ENCODE peak calls at places on chromosomes 6 and 20, in five cellular contexts. One of them, this sample, is unnamed.

GRCh38 chr6:105836889-105837288 is 249.2 kb upstream of the PRDM1 start:
- DNase-seq in A549: no peak
- DNase-seq in cardiac muscle cell: no peak
- DNase-seq in GM23248: no peak
- DNase-seq in OCI-LY7: peak
- DNase-seq in this sample: no peak

GRCh38 chr6:121086876-121087275 is 247.4 kb downstream of the TBC1D32 start:
- DNase-seq in GM23248: no peak
- DNase-seq in OCI-LY7: no peak
- DNase-seq in cardiac muscle cell: no peak
- DNase-seq in A549: no peak
- DNase-seq in this sample: no peak

GRCh38 chr6:37507690-37508421 is 8.2 kb upstream of the CCDC167 start:
- DNase-seq in cardiac muscle cell: no peak
- DNase-seq in OCI-LY7: peak
- DNase-seq in A549: no peak
- DNase-seq in GM23248: no peak
- DNase-seq in this sample: no peak

GRCh38 chr6:47103931-47104330 is 61.8 kb upstream of the ADGRF1 start:
- DNase-seq in A549: peak
- DNase-seq in cardiac muscle cell: no peak
- DNase-seq in GM23248: peak
- DNase-seq in OCI-LY7: peak
- DNase-seq in this sample: no peak

GRCh38 chr6:22875845-22876244 is 306.5 kb downstream of the HDGFL1 start:
- DNase-seq in GM23248: no peak
- DNase-seq in cardiac muscle cell: no peak
- DNase-seq in OCI-LY7: no peak
- DNase-seq in A549: no peak
- DNase-seq in this sample: no peak

GRCh38 chr6:89140347-89141159 is 5.3 kb upstream of the PM20D2 start:
- DNase-seq in GM23248: peak
- DNase-seq in A549: peak
- DNase-seq in cardiac muscle cell: no peak
- DNase-seq in OCI-LY7: no peak
- DNase-seq in this sample: no peak

GRCh38 chr6:43220439-43220951 is 8.8 kb downstream of the DNPH1 start:
- DNase-seq in cardiac muscle cell: no peak
- DNase-seq in A549: no peak
- DNase-seq in GM23248: no peak
- DNase-seq in OCI-LY7: no peak
- DNase-seq in this sample: peak

GRCh38 chr6:129251669-129252376 is 368.9 kb downstream of the LAMA2 start:
- DNase-seq in cardiac muscle cell: peak
- DNase-seq in GM23248: peak
- DNase-seq in OCI-LY7: peak
- DNase-seq in A549: peak
- DNase-seq in this sample: no peak

GRCh38 chr6:10033223-10033829 is 381.5 kb downstream of the TFAP2A start:
- DNase-seq in OCI-LY7: no peak
- DNase-seq in A549: peak
- DNase-seq in cardiac muscle cell: no peak
- DNase-seq in GM23248: peak
- DNase-seq in this sample: no peak

GRCh38 chr6:122717350-122717749 is 62.2 kb upstream of the FABP7 start:
- DNase-seq in cardiac muscle cell: peak
- DNase-seq in OCI-LY7: no peak
- DNase-seq in GM23248: peak
- DNase-seq in A549: no peak
- DNase-seq in this sample: no peak

GRCh38 chr6:109202409-109203264 is 107.3 kb downstream of the CEP57L1 start:
- DNase-seq in OCI-LY7: no peak
- DNase-seq in A549: no peak
- DNase-seq in GM23248: peak
- DNase-seq in cardiac muscle cell: no peak
- DNase-seq in this sample: no peak

GRCh38 chr6:139519571-139520031 is 145.2 kb upstream of the CITED2 start:
- DNase-seq in cardiac muscle cell: no peak
- DNase-seq in GM23248: peak
- DNase-seq in OCI-LY7: no peak
- DNase-seq in A549: no peak
- DNase-seq in this sample: no peak

GRCh38 chr20:25299801-25300200 is 51.9 kb downstream of the PYGB start:
- DNase-seq in cardiac muscle cell: no peak
- DNase-seq in A549: no peak
- DNase-seq in OCI-LY7: no peak
- DNase-seq in GM23248: peak
- DNase-seq in this sample: no peak

GRCh38 chr20:14622796-14623195 is 285.4 kb upstream of the FLRT3 start:
- DNase-seq in cardiac muscle cell: no peak
- DNase-seq in A549: peak
- DNase-seq in GM23248: peak
- DNase-seq in OCI-LY7: no peak
- DNase-seq in this sample: peak

GRCh38 chr20:57711311-57711712 is 1.5 kb upstream of the PMEPA1 start:
- DNase-seq in cardiac muscle cell: no peak
- DNase-seq in A549: peak
- DNase-seq in OCI-LY7: no peak
- DNase-seq in GM23248: peak
- DNase-seq in this sample: peak

GRCh38 chr6:38105066-38105465 is 285.5 kb downstream of the ZFAND3 start:
- DNase-seq in cardiac muscle cell: no peak
- DNase-seq in A549: no peak
- DNase-seq in OCI-LY7: no peak
- DNase-seq in GM23248: no peak
- DNase-seq in this sample: no peak

GRCh38 chr6:117602899-117603588 is 733 bp upstream of the GOPC start:
- DNase-seq in GM23248: peak
- DNase-seq in OCI-LY7: no peak
- DNase-seq in A549: no peak
- DNase-seq in cardiac muscle cell: no peak
- DNase-seq in this sample: no peak

GRCh38 chr20:36498386-36499179 is 42.7 kb upstream of the MYL9 start:
- DNase-seq in GM23248: no peak
- DNase-seq in A549: no peak
- DNase-seq in OCI-LY7: no peak
- DNase-seq in cardiac muscle cell: peak
- DNase-seq in this sample: no peak

GRCh38 chr6:31541059-31541657 is 645 bp downstream of the DDX39B start:
- DNase-seq in A549: peak
- DNase-seq in GM23248: peak
- DNase-seq in OCI-LY7: peak
- DNase-seq in cardiac muscle cell: peak
- DNase-seq in this sample: no peak

GRCh38 chr6:114346451-114346850 is 3.6 kb upstream of the HS3ST5 start:
- DNase-seq in A549: no peak
- DNase-seq in OCI-LY7: no peak
- DNase-seq in cardiac muscle cell: no peak
- DNase-seq in GM23248: peak
- DNase-seq in this sample: no peak

GRCh38 chr6:57019434-57019833 is 27.1 kb upstream of the KIAA1586 start:
- DNase-seq in OCI-LY7: no peak
- DNase-seq in cardiac muscle cell: no peak
- DNase-seq in A549: no peak
- DNase-seq in GM23248: no peak
- DNase-seq in this sample: no peak

GRCh38 chr6:10824297-10824696 is 14.0 kb downstream of the MAK start:
- DNase-seq in GM23248: no peak
- DNase-seq in cardiac muscle cell: no peak
- DNase-seq in A549: no peak
- DNase-seq in OCI-LY7: no peak
- DNase-seq in this sample: no peak

GRCh38 chr20:50315811-50316551 is 125.4 kb downstream of the CEBPB start:
- DNase-seq in GM23248: no peak
- DNase-seq in OCI-LY7: no peak
- DNase-seq in cardiac muscle cell: peak
- DNase-seq in A549: no peak
- DNase-seq in this sample: peak

GRCh38 chr6:165478581-165478980 is 169.2 kb upstream of the C6orf118 start:
- DNase-seq in OCI-LY7: no peak
- DNase-seq in A549: no peak
- DNase-seq in cardiac muscle cell: no peak
- DNase-seq in GM23248: no peak
- DNase-seq in this sample: no peak

GRCh38 chr6:149128489-149129145 is 188.9 kb upstream of the TAB2 start:
- DNase-seq in cardiac muscle cell: no peak
- DNase-seq in GM23248: no peak
- DNase-seq in A549: no peak
- DNase-seq in OCI-LY7: peak
- DNase-seq in this sample: no peak

GRCh38 chr20:58926802-58927489 is 54.1 kb upstream of the NELFCD start:
- DNase-seq in A549: no peak
- DNase-seq in GM23248: no peak
- DNase-seq in cardiac muscle cell: no peak
- DNase-seq in OCI-LY7: no peak
- DNase-seq in this sample: no peak

GRCh38 chr20:2604506-2604835 is 48.0 kb upstream of the NOP56 start:
- DNase-seq in A549: no peak
- DNase-seq in cardiac muscle cell: no peak
- DNase-seq in GM23248: no peak
- DNase-seq in OCI-LY7: no peak
- DNase-seq in this sample: no peak

GRCh38 chr6:28982476-28983266 is 22.4 kb downstream of the ZNF311 start:
- DNase-seq in A549: peak
- DNase-seq in OCI-LY7: no peak
- DNase-seq in GM23248: peak
- DNase-seq in cardiac muscle cell: peak
- DNase-seq in this sample: no peak

GRCh38 chr20:5316188-5317158 is at the start of gene PROKR2:
- DNase-seq in OCI-LY7: no peak
- DNase-seq in A549: no peak
- DNase-seq in cardiac muscle cell: peak
- DNase-seq in GM23248: peak
- DNase-seq in this sample: peak

GRCh38 chr20:1282966-1283365 is 16.9 kb downstream of the SNPH start:
- DNase-seq in A549: no peak
- DNase-seq in OCI-LY7: no peak
- DNase-seq in cardiac muscle cell: no peak
- DNase-seq in GM23248: no peak
- DNase-seq in this sample: no peak

GRCh38 chr6:15961630-15962448 is 167.0 kb upstream of the MYLIP start:
- DNase-seq in OCI-LY7: no peak
- DNase-seq in GM23248: no peak
- DNase-seq in cardiac muscle cell: no peak
- DNase-seq in A549: no peak
- DNase-seq in this sample: no peak
- H3K27ac ChIP-seq in OCI-LY7: no peak
- H3K27ac ChIP-seq in GM23248: peak
- H3K27ac ChIP-seq in cardiac muscle cell: no peak
- H3K27ac ChIP-seq in A549: no peak
- H3K27ac ChIP-seq in this sample: peak

GRCh38 chr6:163310973-163311383 is 103.5 kb upstream of the QKI start:
- DNase-seq in A549: no peak
- DNase-seq in cardiac muscle cell: no peak
- DNase-seq in OCI-LY7: no peak
- DNase-seq in GM23248: no peak
- DNase-seq in this sample: no peak

GRCh38 chr6:163310096-163310972 is 104.2 kb upstream of the QKI start:
- DNase-seq in GM23248: no peak
- DNase-seq in cardiac muscle cell: no peak
- DNase-seq in A549: no peak
- DNase-seq in OCI-LY7: no peak
- DNase-seq in this sample: no peak

GRCh38 chr6:163309491-163310026 is 105.0 kb upstream of the QKI start:
- DNase-seq in OCI-LY7: no peak
- DNase-seq in cardiac muscle cell: no peak
- DNase-seq in A549: no peak
- DNase-seq in GM23248: peak
- DNase-seq in this sample: no peak

GRCh38 chr6:163306000-163306399 is 108.5 kb upstream of the QKI start:
- DNase-seq in cardiac muscle cell: no peak
- DNase-seq in A549: no peak
- DNase-seq in OCI-LY7: no peak
- DNase-seq in GM23248: no peak
- DNase-seq in this sample: no peak

DNA sequence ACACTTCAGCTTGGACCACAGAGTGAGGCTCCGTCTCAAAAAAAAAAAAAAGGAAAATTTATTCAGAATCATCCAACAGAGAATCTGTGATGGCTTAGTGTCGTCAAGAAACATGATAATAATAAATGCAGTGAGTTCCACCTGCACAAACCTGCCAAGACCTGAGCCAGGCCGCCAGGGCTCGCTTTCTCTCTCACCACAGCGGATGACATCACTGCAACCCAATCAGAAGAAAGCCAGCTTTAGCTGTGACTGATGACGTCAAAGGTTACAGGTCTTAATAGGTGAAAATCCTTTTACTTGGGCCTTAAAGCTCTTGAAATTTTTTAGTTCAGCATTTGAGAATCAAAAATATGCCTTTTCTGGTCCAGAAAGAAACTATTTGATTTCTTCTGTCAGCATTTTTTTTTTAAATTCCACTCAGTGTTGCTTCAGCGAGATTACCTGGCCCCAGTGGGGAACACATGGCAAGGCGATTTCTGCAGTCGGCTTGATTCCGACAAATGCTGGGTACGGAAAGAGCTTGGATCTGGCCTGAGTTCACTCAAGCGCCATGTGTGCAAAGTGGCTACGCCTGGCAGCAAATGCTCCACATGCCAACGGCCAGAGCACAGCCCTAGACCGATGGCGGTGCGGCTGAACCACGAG is 105.8 kb upstream of the QKI start:
- DNase-seq in GM23248: no peak
- DNase-seq in OCI-LY7: no peak
- DNase-seq in A549: no peak
- DNase-seq in cardiac muscle cell: no peak
- DNase-seq in this sample: no peak
- H3K27ac ChIP-seq in GM23248: no peak
- H3K27ac ChIP-seq in OCI-LY7: no peak
- H3K27ac ChIP-seq in A549: peak
- H3K27ac ChIP-seq in cardiac muscle cell: no peak
- H3K27ac ChIP-seq in this sample: peak

GRCh38 chr20:4076033-4076432 is 60.7 kb upstream of the RNF24 start:
- DNase-seq in OCI-LY7: no peak
- DNase-seq in cardiac muscle cell: no peak
- DNase-seq in A549: no peak
- DNase-seq in GM23248: peak
- DNase-seq in this sample: no peak

GRCh38 chr20:4074877-4075455 is 59.6 kb upstream of the RNF24 start:
- DNase-seq in cardiac muscle cell: no peak
- DNase-seq in OCI-LY7: no peak
- DNase-seq in A549: no peak
- DNase-seq in GM23248: no peak
- DNase-seq in this sample: peak

GRCh38 chr20:4073852-4074741 is 58.7 kb upstream of the RNF24 start:
- DNase-seq in cardiac muscle cell: no peak
- DNase-seq in GM23248: peak
- DNase-seq in A549: no peak
- DNase-seq in OCI-LY7: no peak
- DNase-seq in this sample: peak

GRCh38 chr20:4081396-4081795 is 66.0 kb upstream of the RNF24 start:
- DNase-seq in cardiac muscle cell: no peak
- DNase-seq in OCI-LY7: no peak
- DNase-seq in GM23248: no peak
- DNase-seq in A549: no peak
- DNase-seq in this sample: no peak

GRCh38 chr20:4076671-4077070 is 61.3 kb upstream of the RNF24 start:
- DNase-seq in cardiac muscle cell: no peak
- DNase-seq in GM23248: peak
- DNase-seq in OCI-LY7: no peak
- DNase-seq in A549: no peak
- DNase-seq in this sample: peak
- H3K27ac ChIP-seq in cardiac muscle cell: no peak
- H3K27ac ChIP-seq in GM23248: peak
- H3K27ac ChIP-seq in OCI-LY7: no peak
- H3K27ac ChIP-seq in A549: no peak
- H3K27ac ChIP-seq in this sample: peak

GRCh38 chr20:18057994-18058349 is 256 bp upstream of the OVOL2 start:
- DNase-seq in A549: no peak
- DNase-seq in cardiac muscle cell: no peak
- DNase-seq in GM23248: no peak
- DNase-seq in OCI-LY7: no peak
- DNase-seq in this sample: no peak
- H3K27ac ChIP-seq in A549: no peak
- H3K27ac ChIP-seq in cardiac muscle cell: no peak
- H3K27ac ChIP-seq in GM23248: no peak
- H3K27ac ChIP-seq in OCI-LY7: no peak
- H3K27ac ChIP-seq in this sample: peak

This sample was measured in RWPE2.